ENCODE peak calls at places on chromosomes 4 and X, in eight cellular contexts. X is left lung, H is transverse colon, D is aorta, V is mammary epithelial cell, J is right cardiac atrium, N is body of pancreas, S is left ventricle myocardium inferior. M is an unnamed sample.

GRCh38 chr4:41963105-41963504 is 18.5 kb upstream of the DCAF4L1 start:
- DNase-seq in X (no peak), V (no peak), N (no peak), D (no peak), S (no peak), J (no peak), H (no peak), M (no peak)

GRCh38 chrX:45758319-45758718 is 557.6 kb upstream of the DIPK2B start:
- DNase-seq in D (no peak), V (peak; percentile 89), X (no peak), N (no peak), J (no peak), S (no peak), H (peak; percentile 17), M (no peak)

GRCh38 chr4:147648656-147649055 is 31.5 kb downstream of the TMEM184C start:
- DNase-seq in N (no peak), J (no peak), H (no peak), X (no peak), D (no peak), S (no peak), V (no peak), M (no peak)

GRCh38 chrX:108261541-108262218 is 170.1 kb downstream of the ATG4A start:
- DNase-seq in X (no peak), J (no peak), N (no peak), H (no peak), V (peak; percentile 93), S (no peak), D (no peak), M (no peak)

GRCh38 chrX:11137543-11138139 is 26.5 kb downstream of the HCCS start:
- DNase-seq in V (no peak), J (no peak), X (no peak), S (no peak), H (no peak), N (no peak), D (no peak), M (no peak)

GRCh38 chrX:23792861-23793553 is 10.0 kb downstream of the SAT1 start:
- DNase-seq in S (no peak), V (no peak), J (no peak), X (no peak), N (no peak), D (no peak), H (no peak), M (no peak)

GRCh38 chr4:83217721-83218522 is 66.7 kb downstream of the COQ2 start:
- DNase-seq in N (no peak), V (no peak), D (no peak), X (no peak), S (no peak), H (peak; percentile 47), J (no peak), M (no peak)

GRCh38 chr4:99405433-99406115 is 29.6 kb downstream of the ADH7 start:
- DNase-seq in N (peak; percentile 86), V (peak; percentile 66), J (peak; percentile 57), H (peak; percentile 84), X (no peak), S (peak; percentile 25), D (no peak), M (peak; percentile 67)

GRCh38 chr4:101022151-101023024 is 324.9 kb downstream of the PPP3CA start:
- DNase-seq in J (peak; percentile 10), H (no peak), S (no peak), V (no peak), N (no peak), D (no peak), X (no peak), M (no peak)

GRCh38 chrX:112941209-112941788 is 100.7 kb upstream of the AMOT start:
- DNase-seq in H (peak; percentile 8), S (no peak), X (no peak), V (no peak), D (no peak), J (no peak), N (no peak), M (no peak)

GRCh38 chr4:97990409-97990808 is 152.9 kb downstream of the STPG2 start:
- DNase-seq in J (no peak), N (no peak), D (no peak), X (no peak), V (no peak), H (no peak), S (no peak), M (no peak)

GRCh38 chr4:126265880-126266279 is 951.1 kb downstream of the FAT4 start:
- DNase-seq in N (no peak), X (no peak), V (no peak), H (no peak), S (no peak), D (no peak), J (no peak), M (no peak)

GRCh38 chr4:73945674-73946449 is 36.0 kb downstream of the PF4 start:
- DNase-seq in H (no peak), D (no peak), J (no peak), N (no peak), X (no peak), V (no peak), S (no peak), M (no peak)

GRCh38 chr4:124061413-124061812 is 651.1 kb downstream of the ANKRD50 start:
- DNase-seq in N (no peak), X (no peak), S (no peak), V (peak; percentile 52), J (no peak), H (no peak), D (no peak), M (no peak)

GRCh38 chrX:77276742-77277141 is 170.4 kb upstream of the FGF16 start:
- DNase-seq in D (no peak), V (no peak), J (no peak), X (no peak), N (no peak), S (no peak), H (no peak), M (no peak)

GRCh38 chrX:33336783-33337182 is 125.4 kb upstream of the DMD start:
- DNase-seq in S (no peak), D (no peak), N (peak; percentile 21), X (no peak), V (peak; percentile 44), H (no peak), J (no peak), M (peak; percentile 18)

GRCh38 chr4:118865091-118865708 is 23.5 kb upstream of the SYNPO2 start:
- DNase-seq in H (peak; percentile 20), V (peak; percentile 78), X (no peak), J (no peak), D (no peak), N (peak; percentile 57), S (no peak), M (peak; percentile 49)

GRCh38 chrX:24877854-24878650 is 137.7 kb downstream of the ARX start:
- DNase-seq in X (no peak), S (no peak), J (no peak), D (no peak), H (no peak), N (no peak), V (no peak), M (no peak)

GRCh38 chr4:184344899-184345572 is 127.4 kb upstream of the ENPP6 start:
- DNase-seq in J (no peak), D (no peak), X (no peak), V (no peak), N (no peak), H (no peak), S (no peak), M (peak; percentile 73)

GRCh38 chr4:184344435-184344834 is 126.8 kb upstream of the ENPP6 start:
- DNase-seq in J (no peak), N (no peak), D (no peak), V (no peak), S (no peak), X (no peak), H (no peak), M (no peak)

GRCh38 chr4:184343400-184344177 is 125.9 kb upstream of the ENPP6 start:
- DNase-seq in D (peak; percentile 79), V (peak; percentile 70), N (peak; percentile 70), J (peak; percentile 82), H (peak; percentile 80), X (no peak), S (peak; percentile 61), M (peak; percentile 88)

GRCh38 chr4:184347251-184348239 is 126.8 kb downstream of the IRF2 start:
- DNase-seq in N (peak; percentile 45), D (no peak), V (peak; percentile 74), X (no peak), S (peak; percentile 37), H (peak; percentile 72), J (peak; percentile 76), M (peak; percentile 77)

GRCh38 chr4:184345573-184345922 is 127.9 kb upstream of the ENPP6 start:
- DNase-seq in S (peak; percentile 58), X (no peak), H (no peak), N (no peak), J (peak; percentile 74), D (no peak), V (no peak), M (peak; percentile 91)
- H3K4me1 ChIP-seq in S (peaks cover 69% of the 10 kb centered on the region), X (peaks cover 79% of the 10 kb centered on the region), H (peaks cover 38% of the 10 kb centered on the region), N (peaks cover 69% of the 10 kb centered on the region), J (peaks cover 24% of the 10 kb centered on the region), D (no peaks in the 10 kb centered on the region), V (peaks cover 7% of the 10 kb centered on the region), M (peaks cover 54% of the 10 kb centered on the region)

GRCh38 chrX:79182616-79183015 is 38.1 kb downstream of the GPR174 start:
- DNase-seq in S (no peak), D (no peak), X (no peak), J (no peak), N (no peak), V (no peak), H (no peak), M (no peak)
- H3K4me1 ChIP-seq in S (no peaks in the 10 kb centered on the region), D (no peaks in the 10 kb centered on the region), X (no peaks in the 10 kb centered on the region), J (no peaks in the 10 kb centered on the region), N (no peaks in the 10 kb centered on the region), V (no peaks in the 10 kb centered on the region), H (no peaks in the 10 kb centered on the region), M (no peaks in the 10 kb centered on the region)

DNA sequence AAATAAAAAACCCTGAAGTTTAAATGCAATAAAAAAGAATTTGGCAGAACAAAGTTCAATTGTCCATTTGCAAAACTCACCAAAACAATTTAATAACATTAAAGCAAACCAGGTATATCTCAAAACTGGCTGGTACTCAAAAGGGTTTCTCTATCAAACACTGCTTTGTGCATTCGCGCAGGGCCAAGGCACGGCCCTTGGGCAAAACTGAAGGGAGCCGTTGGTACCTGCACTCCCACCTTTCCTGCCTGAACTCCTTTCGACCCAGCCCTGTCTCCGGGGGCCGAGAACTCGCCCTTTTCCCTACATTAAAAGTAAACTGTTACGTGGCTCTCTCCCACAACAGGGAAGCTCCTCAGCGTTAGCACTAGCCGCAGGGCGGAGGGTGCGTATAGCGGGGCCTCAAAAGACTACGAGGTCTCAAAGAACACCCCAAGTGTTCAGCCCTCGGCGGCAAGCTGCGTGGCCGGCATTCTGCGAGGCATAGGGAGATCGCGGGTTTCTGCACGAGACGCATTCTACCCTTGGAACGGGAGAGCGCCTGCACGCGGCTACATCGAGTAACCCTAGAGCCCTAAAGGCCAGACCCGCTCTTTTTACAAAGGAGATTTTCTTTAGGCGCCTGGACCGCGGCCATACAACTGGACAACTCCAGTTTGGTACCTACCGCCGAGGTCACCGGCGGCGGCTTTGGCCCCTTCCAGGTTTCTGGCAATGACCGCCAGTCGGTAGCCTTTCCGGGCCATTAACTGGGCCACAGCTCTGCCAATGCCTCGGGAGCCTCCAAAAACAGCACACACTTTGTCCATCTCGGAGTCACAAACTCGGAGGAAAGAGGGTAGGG is 552 bp downstream of the CBR4 start:
- DNase-seq in S (peak; percentile 67), D (peak; percentile 86), J (peak; percentile 82), N (peak; percentile 73), V (peak; percentile 62), X (peak; percentile 87), H (peak; percentile 70), M (peak; percentile 72)
- H3K4me1 ChIP-seq in S (peaks cover 54% of the 10 kb centered on the region), D (peaks cover 3% of the 10 kb centered on the region), J (peaks cover 3% of the 10 kb centered on the region), N (peaks cover 48% of the 10 kb centered on the region), V (peaks cover 20% of the 10 kb centered on the region), X (peaks cover 31% of the 10 kb centered on the region), H (peaks cover 17% of the 10 kb centered on the region), M (peaks cover 14% of the 10 kb centered on the region)

GRCh38 chrX:124344246-124344645 is 2.1 kb upstream of the SH2D1A start:
- DNase-seq in X (no peak), D (no peak), S (no peak), N (no peak), V (no peak), J (no peak), H (no peak), M (no peak)
- H3K4me1 ChIP-seq in X (no peaks in the 10 kb centered on the region), D (no peaks in the 10 kb centered on the region), S (no peaks in the 10 kb centered on the region), N (no peaks in the 10 kb centered on the region), V (peaks cover 14% of the 10 kb centered on the region), J (no peaks in the 10 kb centered on the region), H (no peaks in the 10 kb centered on the region), M (no peaks in the 10 kb centered on the region)